ENCODE peak calls at places on chromosomes 7 and 10, in ten cellular contexts. E is heart left ventricle, J is right lobe of liver, W is body of pancreas, L is HCT116, B is K562, D is IMR-90, K is HepG2, F is gastrocnemius medialis, G is upper lobe of left lung. T is an unnamed sample.

GRCh38 chr7:5230272-5231067 is 40.4 kb downstream of the WIPI2 start:
- ATAC-seq in J (no peak), G (no peak), B (no peak), E (peak), K (no peak), F (no peak), D (no peak), L (no peak), W (no peak), T (peak)

GRCh38 chr10:31381766-31382316 is 62.8 kb downstream of the ZEB1 start:
- ATAC-seq in K (no peak), D (peak), W (no peak), E (no peak), L (no peak), F (no peak), G (no peak), B (no peak), J (no peak), T (no peak)

GRCh38 chr10:90171014-90171722 is 469.8 kb downstream of the KIF20B start:
- ATAC-seq in D (no peak), K (no peak), L (no peak), E (no peak), J (no peak), W (no peak), B (no peak), F (no peak), G (no peak), T (no peak)

GRCh38 chr10:70364772-70365091 is 17.7 kb downstream of the LRRC20 start:
- ATAC-seq in B (no peak), W (no peak), E (peak), K (no peak), J (peak), D (no peak), G (no peak), L (no peak), F (peak), T (no peak)

GRCh38 chr7:107020400-107020799 is 24.1 kb upstream of the PRKAR2B start:
- ATAC-seq in B (no peak), J (no peak), E (no peak), W (no peak), D (no peak), F (no peak), K (no peak), G (no peak), L (no peak), T (no peak)

GRCh38 chr10:99370993-99371392 is 41.8 kb downstream of the CNNM1 start:
- ATAC-seq in D (peak), G (no peak), E (peak), J (peak), W (no peak), F (no peak), K (peak), B (peak), L (peak), T (no peak)

GRCh38 chr10:116408716-116409115 is 18.9 kb upstream of the PNLIPRP3 start:
- ATAC-seq in E (no peak), J (peak), W (no peak), B (no peak), K (no peak), F (no peak), L (no peak), G (no peak), D (no peak), T (no peak)

GRCh38 chr7:131109757-131110293 is 217.9 kb upstream of the MKLN1 start:
- ATAC-seq in W (peak), L (peak), B (peak), F (peak), E (peak), J (peak), K (peak), D (peak), G (peak), T (peak)

GRCh38 chr7:82443801-82444219 is 233 bp upstream of the CACNA2D1 start:
- ATAC-seq in B (no peak), J (peak), F (peak), W (peak), K (peak), D (peak), E (peak), G (peak), L (no peak), T (peak)

GRCh38 chr10:48683893-48684292 is 780 bp upstream of the WDFY4 start:
- ATAC-seq in E (no peak), W (no peak), K (no peak), D (no peak), F (no peak), B (no peak), L (no peak), G (no peak), J (no peak), T (no peak)

GRCh38 chr10:48683424-48683823 is 1.2 kb upstream of the WDFY4 start:
- ATAC-seq in J (no peak), L (no peak), K (no peak), D (no peak), G (no peak), F (no peak), W (no peak), B (no peak), E (no peak), T (no peak)

GRCh38 chr10:48685731-48686130 is 1.1 kb downstream of the WDFY4 start:
- ATAC-seq in K (no peak), D (no peak), G (no peak), B (no peak), E (no peak), F (no peak), J (no peak), L (no peak), W (no peak), T (no peak)

GRCh38 chr10:48684463-48684791 is 246 bp upstream of the WDFY4 start:
- ATAC-seq in L (no peak), W (no peak), K (no peak), G (no peak), D (no peak), J (no peak), E (no peak), F (no peak), B (peak), T (peak)

DNA sequence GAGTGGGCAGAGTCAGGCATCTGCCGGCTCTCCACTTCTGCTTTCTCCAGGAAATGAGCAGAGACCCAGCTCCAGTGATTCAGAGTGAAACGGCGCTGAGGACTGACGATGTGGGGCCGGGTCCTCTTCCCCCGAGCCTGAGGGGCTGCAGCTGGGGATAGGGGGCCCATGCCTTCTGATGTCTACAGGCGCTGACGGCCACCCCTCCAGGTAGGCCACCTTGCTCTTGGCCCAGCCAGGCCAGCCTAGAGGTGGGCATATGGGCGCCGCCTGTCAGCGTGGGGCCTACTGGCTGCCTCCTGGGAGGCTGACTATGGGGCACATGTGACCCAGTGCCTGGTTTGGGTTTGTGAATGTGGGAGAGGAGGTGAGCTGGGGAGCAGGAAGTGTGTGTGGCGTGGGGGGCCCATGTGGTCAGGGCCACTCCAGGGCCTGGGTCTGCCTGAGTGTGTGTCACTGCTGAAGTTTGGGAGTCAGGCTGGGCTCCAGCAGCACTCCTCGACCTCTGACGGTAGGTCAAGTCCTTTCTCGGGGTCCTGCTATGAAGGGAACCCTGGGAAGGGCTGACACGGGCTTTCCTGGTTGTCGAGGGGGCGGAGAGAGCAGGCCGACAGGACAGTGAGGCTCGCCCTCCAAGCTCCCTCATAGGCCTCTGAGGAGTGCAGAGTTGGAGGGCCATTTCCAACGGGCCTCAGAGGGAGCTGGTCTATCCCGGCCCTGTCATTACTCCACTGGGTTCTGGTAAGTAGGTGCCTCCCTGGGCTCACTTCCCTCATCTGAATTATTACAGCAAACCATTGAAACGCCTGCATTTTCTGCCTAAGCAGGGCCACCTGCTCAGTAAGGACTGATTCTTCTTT is at the start of gene WDFY4:
- ATAC-seq in B (peak), E (peak), W (no peak), F (no peak), G (peak), J (peak), K (peak), D (no peak), L (no peak), T (peak)
- TF ChIP-seq POLR2A in B (no peak), E (no peak), W (no peak), F (no peak), G (no peak), J (no peak), K (no peak), D (no peak), L (no peak), T (no peak)

DNA sequence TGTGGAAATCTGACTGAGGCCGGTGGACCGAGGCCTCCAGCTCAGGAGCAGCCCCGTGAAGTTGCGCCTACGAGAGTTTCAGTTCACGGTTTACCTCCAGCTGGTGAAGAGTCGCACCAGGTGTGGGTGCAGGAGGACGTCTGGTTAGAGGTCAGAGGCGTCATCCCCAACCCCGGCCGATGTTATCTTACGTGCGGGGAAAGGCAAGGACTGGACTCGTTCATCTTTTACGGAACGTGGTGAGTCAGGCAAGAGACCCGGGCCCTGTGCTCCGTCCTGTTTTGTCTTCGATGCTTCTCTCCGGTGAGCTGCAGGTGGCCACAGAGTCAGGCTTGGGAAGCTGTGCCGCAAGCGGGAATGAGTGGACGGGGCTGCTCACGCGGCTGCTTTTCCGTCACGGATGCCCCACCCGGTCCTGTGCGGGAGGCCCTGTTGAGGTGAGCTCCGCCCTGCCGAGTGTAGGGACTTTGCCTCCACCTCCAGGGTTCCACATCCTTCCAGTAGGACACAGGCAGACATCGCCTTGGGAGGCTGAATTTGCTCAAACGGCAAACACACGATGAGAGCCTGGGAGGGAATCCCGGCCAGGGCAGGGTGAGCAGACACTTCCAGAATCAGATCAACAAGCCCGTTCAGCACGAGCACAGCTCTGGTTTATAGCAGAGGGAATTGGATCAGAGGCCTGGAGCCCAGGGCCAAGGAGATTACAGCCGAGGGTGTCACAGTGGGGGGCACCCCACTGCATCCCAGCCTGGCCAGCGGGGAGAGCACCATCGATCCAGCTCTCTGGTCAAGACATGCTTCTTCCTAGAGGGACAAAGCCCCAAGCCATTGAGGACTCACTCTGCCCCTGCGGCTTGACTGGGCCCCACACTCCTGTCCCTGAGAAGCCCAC is 50.1 kb upstream of the INPP5A start:
- ATAC-seq in L (no peak), E (no peak), G (peak), K (peak), F (no peak), W (no peak), J (no peak), B (no peak), D (no peak), T (no peak)
- TF ChIP-seq POLR2A in L (no peak), E (no peak), G (no peak), K (no peak), F (no peak), W (no peak), J (no peak), B (no peak), D (no peak), T (no peak)

GRCh38 chr10:60140681-60141632 is 234.6 kb upstream of the CCDC6 start:
- ATAC-seq in G (no peak), L (peak), W (peak), K (peak), B (peak), F (peak), D (peak), J (no peak), E (peak), T (no peak)
- TF ChIP-seq POLR2A in G (no peak), L (no peak), W (no peak), K (no peak), B (peak), F (peak), D (no peak), J (no peak), E (no peak), T (no peak)

GRCh38 chr10:11320809-11321520 is 290.5 kb downstream of the USP6NL start:
- ATAC-seq in D (no peak), W (no peak), B (no peak), J (no peak), G (no peak), E (no peak), L (no peak), K (no peak), F (no peak), T (no peak)

GRCh38 chr10:11319990-11320602 is 291.4 kb downstream of the USP6NL start:
- ATAC-seq in L (no peak), F (no peak), J (no peak), G (no peak), E (no peak), D (no peak), B (no peak), K (no peak), W (no peak), T (no peak)

GRCh38 chr10:11317936-11318670 is 293.3 kb downstream of the USP6NL start:
- ATAC-seq in J (no peak), B (no peak), D (no peak), W (no peak), L (no peak), K (no peak), F (no peak), G (no peak), E (peak), T (no peak)

GRCh38 chr10:11322698-11323097 is 288.8 kb downstream of the USP6NL start:
- ATAC-seq in W (no peak), L (no peak), K (no peak), D (no peak), F (no peak), G (no peak), B (no peak), J (no peak), E (no peak), T (no peak)

DNA sequence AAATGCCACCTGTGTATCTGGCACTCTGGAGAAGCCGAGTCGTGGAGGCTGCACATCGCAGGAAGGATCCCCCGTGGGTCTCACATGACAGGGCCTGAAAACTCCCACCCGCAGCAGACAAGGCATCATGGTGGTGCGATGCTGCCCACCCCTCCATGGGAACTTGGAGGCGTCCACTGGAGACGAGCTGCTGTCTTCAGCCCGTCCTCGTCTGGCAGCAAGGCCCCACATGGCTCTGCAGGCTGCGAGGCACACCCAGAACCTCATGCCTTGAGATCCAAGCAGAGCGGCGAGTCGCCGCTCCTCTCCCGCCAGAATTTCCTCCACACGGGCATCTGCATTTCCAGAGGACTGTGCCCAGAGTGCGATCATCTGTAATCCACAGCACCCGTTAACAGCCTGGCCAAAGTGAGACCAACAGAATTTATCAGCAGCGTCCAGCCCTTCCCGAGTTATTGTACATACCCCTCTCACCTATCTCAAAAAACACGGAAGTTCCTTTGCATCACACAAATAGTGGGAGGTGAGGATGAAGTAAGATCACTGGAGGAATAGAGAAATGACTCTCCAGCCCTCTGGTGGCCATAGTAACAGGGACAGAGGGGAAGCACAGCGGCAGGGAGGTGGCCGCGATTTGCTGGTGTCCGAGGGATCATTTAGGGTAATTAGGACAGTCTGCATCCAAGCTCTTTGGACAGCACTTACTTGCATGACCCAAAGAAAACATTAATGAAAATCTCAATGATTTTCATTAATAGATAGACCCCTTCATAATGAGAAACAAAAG is 292.4 kb downstream of the USP6NL start:
- ATAC-seq in B (peak), G (no peak), K (peak), E (no peak), F (no peak), L (no peak), J (no peak), D (no peak), W (no peak), T (no peak)
- TF ChIP-seq POLR2A in B (no peak), G (no peak), K (no peak), E (no peak), F (no peak), L (no peak), J (no peak), D (no peak), W (no peak), T (no peak)

DNA sequence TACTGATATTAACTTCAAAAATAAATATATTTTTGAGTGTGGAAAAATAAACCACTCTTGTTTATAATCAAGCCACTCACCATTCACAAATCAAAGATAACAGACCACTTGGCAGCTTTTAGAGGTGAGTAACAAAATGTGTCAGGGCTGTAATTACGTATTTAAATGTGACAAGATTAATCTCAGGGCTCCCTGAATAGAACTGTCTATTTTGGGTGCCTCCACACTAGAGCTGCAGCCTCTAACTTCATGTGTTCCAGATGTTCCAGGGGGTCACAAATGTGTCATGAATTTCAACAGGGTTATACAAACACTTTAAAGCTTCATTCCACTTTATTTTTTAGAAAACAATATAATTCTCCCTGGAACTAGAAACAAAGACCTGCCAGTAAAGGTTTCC is 41.7 kb upstream of the TRIL start:
- ATAC-seq in G (no peak), E (peak), F (no peak), L (no peak), D (no peak), K (no peak), W (no peak), J (no peak), B (no peak), T (no peak)
- TF ChIP-seq POLR2A in G (no peak), E (no peak), F (no peak), L (no peak), D (no peak), K (no peak), W (no peak), J (no peak), B (no peak), T (no peak)

T was measured in gastroesophageal sphincter.